ENCODE peak calls at places on chromosomes 12 and 14, in four cellular contexts. Q is left ventricle myocardium inferior, K is H7, D is SK-N-SH. M is an unnamed sample.

GRCh38 chr14:92676031-92676430 is 72.4 kb downstream of the LGMN start:
- DNase-seq in Q (no peak), K (no peak), D (no peak), M (no peak)

GRCh38 chr12:108955225-108955835 is 65.5 kb downstream of the SVOP start:
- DNase-seq in Q (peak), K (no peak), D (peak), M (peak)

GRCh38 chr14:24307575-24308341 is at the start of gene CIDEB:
- DNase-seq in Q (peak), K (peak), D (peak), M (peak)

GRCh38 chr14:50045837-50046236 is 70.5 kb downstream of the VCPKMT start:
- DNase-seq in Q (no peak), K (no peak), D (no peak), M (no peak)

GRCh38 chr12:70719672-70720420 is 82.6 kb upstream of the PTPRB start:
- DNase-seq in Q (peak), K (peak), D (peak), M (peak)

GRCh38 chr14:32244404-32244803 is 41.3 kb upstream of the RNU6-8 start:
- DNase-seq in Q (no peak), K (no peak), D (no peak), M (no peak)

GRCh38 chr12:67469666-67470065 is 178.9 kb upstream of the DYRK2 start:
- DNase-seq in Q (no peak), K (no peak), D (no peak), M (no peak)

GRCh38 chr12:123114305-123115083 is 36.4 kb downstream of the PITPNM2 start:
- DNase-seq in Q (no peak), K (no peak), D (no peak), M (no peak)

GRCh38 chr12:45388545-45388944 is 172.7 kb downstream of the ANO6 start:
- DNase-seq in Q (no peak), K (peak), D (peak), M (no peak)

GRCh38 chr12:86741531-86741930 is 485.3 kb upstream of the MGAT4C start:
- DNase-seq in Q (no peak), K (no peak), D (no peak), M (no peak)

GRCh38 chr12:71447691-71448660 is 8.4 kb downstream of the LGR5 start:
- DNase-seq in Q (no peak), K (no peak), D (no peak), M (no peak)

GRCh38 chr12:130456375-130457199 is 118.9 kb downstream of the PIWIL1 start:
- DNase-seq in Q (peak), K (no peak), D (no peak), M (no peak)

GRCh38 chr14:21256539-21257394 is 12.5 kb downstream of the HNRNPC start:
- DNase-seq in Q (no peak), K (no peak), D (no peak), M (no peak)

GRCh38 chr12:93757792-93758694 is 80.9 kb downstream of the CRADD start:
- DNase-seq in Q (no peak), K (no peak), D (no peak), M (no peak)

GRCh38 chr12:76441016-76441415 is 92.8 kb upstream of the BBS10 start:
- DNase-seq in Q (no peak), K (no peak), D (no peak), M (no peak)

GRCh38 chr14:58918066-58918465 is 270.4 kb upstream of the DAAM1 start:
- DNase-seq in Q (no peak), K (no peak), D (no peak), M (peak)

GRCh38 chr12:53789570-53789969 is 37.8 kb upstream of the CISTR start:
- DNase-seq in Q (no peak), K (no peak), D (no peak), M (no peak)

GRCh38 chr14:32934891-32935633 is 3.6 kb upstream of the NPAS3 start:
- DNase-seq in Q (no peak), K (peak), D (no peak), M (no peak)

GRCh38 chr14:89418976-89419375 is 1.9 kb upstream of the FOXN3 start:
- DNase-seq in Q (no peak), K (no peak), D (no peak), M (no peak)

GRCh38 chr14:95220663-95221231 is 63.4 kb upstream of the DICER1 start:
- DNase-seq in Q (no peak), K (no peak), D (no peak), M (no peak)

GRCh38 chr12:6241495-6241894 is 41.3 kb downstream of the CD9 start:
- DNase-seq in Q (peak), K (peak), D (no peak), M (no peak)

GRCh38 chr12:53048033-53048779 is 1.7 kb upstream of the TNS2 start:
- DNase-seq in Q (peak), K (peak), D (peak), M (no peak)

GRCh38 chr12:131205534-131205933 is 251.8 kb downstream of the ADGRD1 start:
- DNase-seq in Q (no peak), K (peak), D (peak), M (no peak)

GRCh38 chr14:85634205-85634604 is 104.3 kb downstream of the FLRT2 start:
- DNase-seq in Q (no peak), K (no peak), D (no peak), M (peak)

GRCh38 chr12:13973981-13974380 is 7.4 kb downstream of the GRIN2B start:
- DNase-seq in Q (no peak), K (no peak), D (no peak), M (no peak)

GRCh38 chr12:1855241-1855640 is 34.9 kb downstream of the LRTM2 start:
- DNase-seq in Q (no peak), K (no peak), D (no peak), M (no peak)

GRCh38 chr12:113138826-113139225 is 3.3 kb upstream of the RASAL1 start:
- DNase-seq in Q (no peak), K (peak), D (no peak), M (no peak)

GRCh38 chr14:50610465-50610864 is 50.5 kb downstream of the ATL1 start:
- DNase-seq in Q (no peak), K (no peak), D (no peak), M (no peak)

GRCh38 chr12:65163755-65164154 is 5.6 kb upstream of the LEMD3 start:
- DNase-seq in Q (no peak), K (no peak), D (no peak), M (no peak)

GRCh38 chr12:107662431-107662830 is 23.2 kb upstream of the PWP1 start:
- DNase-seq in Q (no peak), K (no peak), D (no peak), M (no peak)

GRCh38 chr14:30223385-30223785 is 295.7 kb upstream of the PRKD1 start:
- DNase-seq in Q (peak), K (no peak), D (no peak), M (peak)

GRCh38 chr14:103932791-103933490 is 4.7 kb downstream of the TDRD9 start:
- DNase-seq in Q (no peak), K (no peak), D (no peak), M (peak)
- H3K4me3 ChIP-seq in Q (no peak), K (no peak), D (no peak), M (peak)

DNA sequence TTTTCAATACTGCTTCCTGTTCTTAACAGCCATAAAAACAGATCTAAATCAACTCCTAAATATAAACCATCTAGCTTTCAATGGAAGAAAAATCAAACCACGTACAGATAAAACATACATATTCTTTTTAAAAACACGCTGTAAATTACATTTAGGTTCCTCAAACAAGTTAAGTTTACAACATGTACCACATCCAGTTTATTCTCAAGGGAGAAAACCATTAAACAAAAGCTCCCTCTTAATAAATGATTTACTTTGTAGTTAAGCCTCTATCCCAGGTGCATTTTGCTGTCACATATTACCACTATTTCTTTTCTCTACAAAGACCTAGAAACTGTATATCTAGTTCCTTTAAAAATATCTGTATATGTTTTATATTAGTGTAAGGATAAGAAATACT is 3.1 kb downstream of the NUMB start:
- DNase-seq in Q (no peak), K (no peak), D (no peak), M (no peak)
- H3K4me3 ChIP-seq in Q (no peak), K (no peak), D (no peak), M (no peak)

GRCh38 chr12:10716277-10716676 is 6.8 kb downstream of the YBX3 start:
- DNase-seq in Q (no peak), K (no peak), D (no peak), M (no peak)
- H3K4me3 ChIP-seq in Q (peak), K (no peak), D (no peak), M (no peak)

GRCh38 chr12:115354007-115354452 is 670.1 kb upstream of the TBX3 start:
- DNase-seq in Q (no peak), K (no peak), D (no peak), M (peak)
- H3K4me3 ChIP-seq in Q (peak), K (no peak), D (peak), M (peak)